ENCODE peak calls at places on chromosome 21, in four cellular contexts. One of them, this sample, is unnamed.

GRCh38 chr21:43311303-43311817 is 115.6 kb downstream of the SIK1 start:
- DNase-seq in nephron progenitor cell: no peak
- DNase-seq in GM12865: no peak
- DNase-seq in MCF 10A: no peak
- DNase-seq in this sample: no peak

GRCh38 chr21:25647632-25648031 is 8.6 kb downstream of the JAM2 start:
- DNase-seq in nephron progenitor cell: no peak
- DNase-seq in GM12865: no peak
- DNase-seq in MCF 10A: no peak
- DNase-seq in this sample: no peak

GRCh38 chr21:46667191-46667734 is 31.8 kb downstream of the PRMT2 start:
- DNase-seq in nephron progenitor cell: peak
- DNase-seq in GM12865: peak
- DNase-seq in MCF 10A: peak
- DNase-seq in this sample: no peak

GRCh38 chr21:14308234-14308633 is 74.7 kb downstream of the HSPA13 start:
- DNase-seq in nephron progenitor cell: no peak
- DNase-seq in GM12865: no peak
- DNase-seq in MCF 10A: no peak
- DNase-seq in this sample: no peak

GRCh38 chr21:27275294-27275927 is 308.5 kb upstream of the ADAMTS5 start:
- DNase-seq in nephron progenitor cell: no peak
- DNase-seq in GM12865: no peak
- DNase-seq in MCF 10A: peak
- DNase-seq in this sample: no peak

GRCh38 chr21:45913886-45914285 is 67.7 kb upstream of the COL6A1 start:
- DNase-seq in nephron progenitor cell: no peak
- DNase-seq in GM12865: no peak
- DNase-seq in MCF 10A: no peak
- DNase-seq in this sample: no peak

GRCh38 chr21:46368533-46369285 is 44.8 kb downstream of the PCNT start:
- DNase-seq in nephron progenitor cell: no peak
- DNase-seq in GM12865: peak
- DNase-seq in MCF 10A: no peak
- DNase-seq in this sample: no peak

GRCh38 chr21:24148461-24148860 is 1458.8 kb downstream of the MRPL39 start:
- DNase-seq in nephron progenitor cell: no peak
- DNase-seq in GM12865: no peak
- DNase-seq in MCF 10A: no peak
- DNase-seq in this sample: no peak

GRCh38 chr21:15006594-15007230 is 58.1 kb downstream of the NRIP1 start:
- DNase-seq in nephron progenitor cell: no peak
- DNase-seq in GM12865: no peak
- DNase-seq in MCF 10A: no peak
- DNase-seq in this sample: no peak

GRCh38 chr21:17146426-17146825 is 366.4 kb upstream of the CXADR start:
- DNase-seq in nephron progenitor cell: no peak
- DNase-seq in GM12865: no peak
- DNase-seq in MCF 10A: no peak
- DNase-seq in this sample: no peak

GRCh38 chr21:42000908-42001307 is 9.3 kb downstream of the ZBTB21 start:
- DNase-seq in nephron progenitor cell: no peak
- DNase-seq in GM12865: no peak
- DNase-seq in MCF 10A: no peak
- DNase-seq in this sample: no peak

GRCh38 chr21:14013056-14013603 is 197.6 kb downstream of the LIPI start:
- DNase-seq in nephron progenitor cell: no peak
- DNase-seq in GM12865: no peak
- DNase-seq in MCF 10A: no peak
- DNase-seq in this sample: no peak

GRCh38 chr21:26070822-26071425 is 99.6 kb downstream of the APP start:
- DNase-seq in nephron progenitor cell: peak
- DNase-seq in GM12865: peak
- DNase-seq in MCF 10A: no peak
- DNase-seq in this sample: no peak

GRCh38 chr21:45607021-45607921 is 36.3 kb upstream of the PCBP3 start:
- DNase-seq in nephron progenitor cell: no peak
- DNase-seq in GM12865: no peak
- DNase-seq in MCF 10A: peak
- DNase-seq in this sample: no peak

GRCh38 chr21:18954415-18954972 is 550.9 kb upstream of the TMPRSS15 start:
- DNase-seq in nephron progenitor cell: no peak
- DNase-seq in GM12865: no peak
- DNase-seq in MCF 10A: no peak
- DNase-seq in this sample: no peak

GRCh38 chr21:26127918-26128317 is 42.7 kb downstream of the APP start:
- DNase-seq in nephron progenitor cell: no peak
- DNase-seq in GM12865: no peak
- DNase-seq in MCF 10A: peak
- DNase-seq in this sample: no peak

GRCh38 chr21:27805696-27806095 is 838.8 kb upstream of the ADAMTS5 start:
- DNase-seq in nephron progenitor cell: no peak
- DNase-seq in GM12865: no peak
- DNase-seq in MCF 10A: no peak
- DNase-seq in this sample: no peak

GRCh38 chr21:15617968-15618367 is 111.8 kb upstream of the USP25 start:
- DNase-seq in nephron progenitor cell: no peak
- DNase-seq in GM12865: no peak
- DNase-seq in MCF 10A: peak
- DNase-seq in this sample: no peak

GRCh38 chr21:23217597-23217996 is 2219.4 kb downstream of the NCAM2 start:
- DNase-seq in nephron progenitor cell: no peak
- DNase-seq in GM12865: no peak
- DNase-seq in MCF 10A: peak
- DNase-seq in this sample: no peak

GRCh38 chr21:14306143-14306907 is 76.6 kb downstream of the HSPA13 start:
- DNase-seq in nephron progenitor cell: no peak
- DNase-seq in GM12865: peak
- DNase-seq in MCF 10A: peak
- DNase-seq in this sample: no peak

GRCh38 chr21:42220138-42220701 is 1.3 kb downstream of the ABCG1 start:
- DNase-seq in nephron progenitor cell: peak
- DNase-seq in GM12865: peak
- DNase-seq in MCF 10A: peak
- DNase-seq in this sample: no peak

GRCh38 chr21:23921670-23922418 is 1685.4 kb downstream of the MRPL39 start:
- DNase-seq in nephron progenitor cell: no peak
- DNase-seq in GM12865: no peak
- DNase-seq in MCF 10A: no peak
- DNase-seq in this sample: no peak

GRCh38 chr21:43301424-43302355 is 125.2 kb downstream of the SIK1 start:
- DNase-seq in nephron progenitor cell: no peak
- DNase-seq in GM12865: no peak
- DNase-seq in MCF 10A: no peak
- DNase-seq in this sample: no peak

GRCh38 chr21:42790520-42790919 is 88.8 kb downstream of the WDR4 start:
- DNase-seq in nephron progenitor cell: no peak
- DNase-seq in GM12865: no peak
- DNase-seq in MCF 10A: no peak
- DNase-seq in this sample: no peak

GRCh38 chr21:18832950-18833349 is 429.4 kb upstream of the TMPRSS15 start:
- DNase-seq in nephron progenitor cell: no peak
- DNase-seq in GM12865: no peak
- DNase-seq in MCF 10A: peak
- DNase-seq in this sample: no peak

GRCh38 chr21:17293194-17293593 is 219.6 kb upstream of the CXADR start:
- DNase-seq in nephron progenitor cell: no peak
- DNase-seq in GM12865: no peak
- DNase-seq in MCF 10A: no peak
- DNase-seq in this sample: no peak

GRCh38 chr21:41670056-41670805 is 96.6 kb downstream of the RIPK4 start:
- DNase-seq in nephron progenitor cell: no peak
- DNase-seq in GM12865: no peak
- DNase-seq in MCF 10A: no peak
- DNase-seq in this sample: no peak

GRCh38 chr21:18646114-18646513 is 242.5 kb upstream of the TMPRSS15 start:
- DNase-seq in nephron progenitor cell: no peak
- DNase-seq in GM12865: no peak
- DNase-seq in MCF 10A: no peak
- DNase-seq in this sample: no peak

GRCh38 chr21:25459365-25459764 is 147.9 kb downstream of the MRPL39 start:
- DNase-seq in nephron progenitor cell: no peak
- DNase-seq in GM12865: peak
- DNase-seq in MCF 10A: no peak
- DNase-seq in this sample: no peak

GRCh38 chr21:36504067-36505058 is 24.4 kb upstream of the CLDN14 start:
- DNase-seq in nephron progenitor cell: peak
- DNase-seq in GM12865: peak
- DNase-seq in MCF 10A: peak
- DNase-seq in this sample: no peak

GRCh38 chr21:42279341-42279871 is 35.8 kb downstream of the TFF3 start:
- DNase-seq in nephron progenitor cell: no peak
- DNase-seq in GM12865: no peak
- DNase-seq in MCF 10A: no peak
- DNase-seq in this sample: no peak

GRCh38 chr21:42567861-42568260 is 54.2 kb downstream of the SLC37A1 start:
- DNase-seq in nephron progenitor cell: no peak
- DNase-seq in GM12865: no peak
- DNase-seq in MCF 10A: no peak
- DNase-seq in this sample: no peak

GRCh38 chr21:32779983-32780382 is 8.4 kb upstream of the PAXBP1 start:
- DNase-seq in nephron progenitor cell: no peak
- DNase-seq in GM12865: peak
- DNase-seq in MCF 10A: no peak
- DNase-seq in this sample: no peak

GRCh38 chr21:32776743-32777142 is 5.2 kb upstream of the PAXBP1 start:
- DNase-seq in nephron progenitor cell: no peak
- DNase-seq in GM12865: no peak
- DNase-seq in MCF 10A: no peak
- DNase-seq in this sample: no peak

GRCh38 chr21:32777269-32777668 is 5.7 kb upstream of the PAXBP1 start:
- DNase-seq in nephron progenitor cell: no peak
- DNase-seq in GM12865: no peak
- DNase-seq in MCF 10A: no peak
- DNase-seq in this sample: no peak

GRCh38 chr21:32782698-32783097 is 11.1 kb upstream of the PAXBP1 start:
- DNase-seq in nephron progenitor cell: no peak
- DNase-seq in GM12865: no peak
- DNase-seq in MCF 10A: no peak
- DNase-seq in this sample: no peak
- TF ChIP-seq CTCF in nephron progenitor cell: no peak
- TF ChIP-seq CTCF in GM12865: no peak
- TF ChIP-seq CTCF in MCF 10A: no peak
- TF ChIP-seq CTCF in this sample: no peak

DNA sequence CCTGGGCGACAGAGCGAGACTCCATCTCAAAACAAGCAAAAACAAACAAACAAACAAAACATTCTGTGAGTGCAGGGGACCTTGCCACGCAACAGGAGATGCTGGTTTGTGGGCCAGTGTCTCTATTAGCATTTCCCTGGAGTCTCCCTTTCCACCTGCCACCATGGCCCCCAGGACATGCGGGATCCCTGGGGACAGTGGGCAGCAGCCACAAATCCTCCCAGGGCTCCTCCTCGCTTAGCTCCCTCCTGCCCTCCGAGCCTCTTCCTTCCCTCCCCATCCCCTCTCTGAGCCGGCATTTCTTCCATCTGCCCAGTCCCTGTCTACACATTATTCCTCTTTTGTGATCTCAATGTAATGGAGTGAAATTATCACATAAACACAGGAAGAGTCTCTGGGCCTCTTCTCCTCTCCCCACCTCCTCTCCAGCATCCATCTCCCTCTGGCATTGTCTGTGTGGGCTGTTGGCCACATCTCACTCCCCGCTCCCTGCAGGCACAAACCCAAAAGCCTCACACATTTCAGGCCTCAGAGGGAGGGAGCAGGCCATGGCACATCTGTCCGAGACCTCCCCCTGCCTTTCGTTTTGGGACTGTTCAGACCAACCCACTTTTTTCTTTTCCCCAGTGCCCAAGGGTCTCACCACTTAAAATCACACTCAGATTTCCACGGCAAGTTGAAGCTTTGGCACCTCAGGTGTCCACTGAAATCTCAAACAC is 144.2 kb downstream of the MIS18A start:
- DNase-seq in nephron progenitor cell: no peak
- DNase-seq in GM12865: no peak
- DNase-seq in MCF 10A: no peak
- DNase-seq in this sample: no peak
- TF ChIP-seq CTCF in nephron progenitor cell: no peak
- TF ChIP-seq CTCF in GM12865: no peak
- TF ChIP-seq CTCF in MCF 10A: no peak
- TF ChIP-seq CTCF in this sample: no peak

GRCh38 chr21:39375446-39375845 is 26.6 kb upstream of the HMGN1 start:
- DNase-seq in nephron progenitor cell: no peak
- DNase-seq in GM12865: peak
- DNase-seq in MCF 10A: no peak
- DNase-seq in this sample: no peak

GRCh38 chr21:39367783-39368182 is 18.9 kb upstream of the HMGN1 start:
- DNase-seq in nephron progenitor cell: no peak
- DNase-seq in GM12865: no peak
- DNase-seq in MCF 10A: no peak
- DNase-seq in this sample: no peak

GRCh38 chr21:39374046-39374445 is 25.2 kb upstream of the HMGN1 start:
- DNase-seq in nephron progenitor cell: no peak
- DNase-seq in GM12865: no peak
- DNase-seq in MCF 10A: no peak
- DNase-seq in this sample: no peak

GRCh38 chr21:39377444-39378050 is 28.7 kb upstream of the HMGN1 start:
- DNase-seq in nephron progenitor cell: no peak
- DNase-seq in GM12865: no peak
- DNase-seq in MCF 10A: no peak
- DNase-seq in this sample: no peak

DNA sequence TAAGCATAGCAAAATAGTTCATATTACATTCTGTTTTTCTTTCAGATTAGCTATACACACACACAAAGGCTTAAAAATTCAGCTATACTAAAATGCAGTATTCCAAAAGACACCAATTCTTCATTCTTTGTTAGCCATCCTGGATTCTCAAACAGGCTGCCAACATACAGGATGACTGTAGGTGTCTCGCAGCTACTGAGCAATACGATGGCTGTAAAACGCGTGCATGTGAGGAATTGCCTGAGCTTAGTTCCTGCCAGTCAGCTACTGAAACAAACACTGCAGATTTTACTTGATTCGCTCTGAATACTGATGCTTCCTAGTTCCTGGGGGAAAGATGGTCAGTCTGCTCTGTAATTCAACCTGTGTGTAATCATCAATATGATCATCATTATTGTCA is 24.7 kb upstream of the HMGN1 start:
- DNase-seq in nephron progenitor cell: no peak
- DNase-seq in GM12865: peak
- DNase-seq in MCF 10A: peak
- DNase-seq in this sample: no peak
- TF ChIP-seq CTCF in nephron progenitor cell: peak
- TF ChIP-seq CTCF in GM12865: peak
- TF ChIP-seq CTCF in MCF 10A: peak
- TF ChIP-seq CTCF in this sample: peak

DNA sequence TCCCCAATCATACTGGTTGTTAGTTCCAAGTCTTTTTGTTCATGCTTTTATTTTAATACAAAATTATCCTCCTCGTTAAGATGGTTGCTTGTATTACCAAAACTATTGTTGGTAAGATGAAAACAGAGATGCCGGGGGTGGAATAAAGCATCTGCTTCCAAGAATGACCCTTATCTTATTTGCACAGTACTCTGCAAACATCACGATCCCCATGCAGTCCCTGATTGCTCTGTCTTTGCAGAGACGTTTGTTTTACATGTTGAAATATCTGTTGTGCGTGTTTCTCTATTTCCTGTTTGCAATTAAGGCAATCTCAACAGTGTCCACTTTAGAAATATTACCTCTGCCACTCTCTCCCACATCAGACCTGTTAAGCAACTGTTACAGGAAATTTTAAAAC is 141.3 kb upstream of the NCAM2 start:
- DNase-seq in nephron progenitor cell: no peak
- DNase-seq in GM12865: no peak
- DNase-seq in MCF 10A: no peak
- DNase-seq in this sample: no peak
- TF ChIP-seq CTCF in nephron progenitor cell: no peak
- TF ChIP-seq CTCF in GM12865: no peak
- TF ChIP-seq CTCF in MCF 10A: no peak
- TF ChIP-seq CTCF in this sample: no peak